ENCODE peak calls at places on chromosome 13, in four cellular contexts. O is H1, J is SK-N-SH, C is HCT116. S is an unnamed sample.

GRCh38 chr13:97333983-97334382 is 100.0 kb upstream of the RAP2A start:
- DNase-seq in C (no peak), J (no peak), O (no peak), S (peak; percentile 43)

GRCh38 chr13:48594080-48594815 is 59.5 kb upstream of the CYSLTR2 start:
- DNase-seq in C (no peak), O (no peak), J (no peak), S (peak; percentile 48)

GRCh38 chr13:61777281-61777680 is 361.6 kb upstream of the PCDH20 start:
- DNase-seq in J (peak; percentile 22), C (no peak), O (no peak), S (no peak)

GRCh38 chr13:22837980-22838615 is 342.7 kb upstream of the SGCG start:
- DNase-seq in J (peak; percentile 18), O (no peak), C (no peak), S (no peak)

GRCh38 chr13:31334547-31334946 is 134.8 kb downstream of the B3GLCT start:
- DNase-seq in O (no peak), C (no peak), J (no peak), S (no peak)

GRCh38 chr13:44174769-44175425 is 198.7 kb upstream of the SERP2 start:
- DNase-seq in O (no peak), C (no peak), J (no peak), S (no peak)

GRCh38 chr13:96816261-96816660 is 178.0 kb downstream of the OXGR1 start:
- DNase-seq in J (no peak), C (no peak), O (no peak), S (no peak)

GRCh38 chr13:43425234-43425633 is 361.5 kb downstream of the ENOX1 start:
- DNase-seq in O (peak; percentile 9), C (no peak), J (no peak), S (no peak)

GRCh38 chr13:30396434-30397075 is 25.7 kb upstream of the UBE2L5 start:
- DNase-seq in J (no peak), O (no peak), C (no peak), S (no peak)

GRCh38 chr13:34719060-34719875 is 222.8 kb upstream of the NBEA start:
- DNase-seq in J (no peak), C (no peak), O (no peak), S (peak; percentile 13)

GRCh38 chr13:111976474-111977183 is 90.3 kb upstream of the SOX1 start:
- DNase-seq in O (no peak), C (no peak), J (peak; percentile 57), S (no peak)
- TF ChIP-seq POLR2AphosphoS5 in O (no peak), C (no peak), J (no peak), S (no peak)

GRCh38 chr13:98925949-98926348 is 51.9 kb downstream of the DOCK9 start:
- DNase-seq in C (no peak), O (no peak), J (no peak), S (no peak)
- TF ChIP-seq MAX in C (no peak), O (no peak), J (no peak), S (no peak)

GRCh38 chr13:113448885-113449692 is 4.2 kb downstream of the ADPRHL1 start:
- DNase-seq in J (no peak), O (no peak), C (peak; percentile 96), S (no peak)
- H3K4me2 ChIP-seq in J (no peak overlapping the region), O (no peak overlapping the region), C (peak overlapping the region; percentile 85), S (peak overlapping the region; percentile 46)

DNA sequence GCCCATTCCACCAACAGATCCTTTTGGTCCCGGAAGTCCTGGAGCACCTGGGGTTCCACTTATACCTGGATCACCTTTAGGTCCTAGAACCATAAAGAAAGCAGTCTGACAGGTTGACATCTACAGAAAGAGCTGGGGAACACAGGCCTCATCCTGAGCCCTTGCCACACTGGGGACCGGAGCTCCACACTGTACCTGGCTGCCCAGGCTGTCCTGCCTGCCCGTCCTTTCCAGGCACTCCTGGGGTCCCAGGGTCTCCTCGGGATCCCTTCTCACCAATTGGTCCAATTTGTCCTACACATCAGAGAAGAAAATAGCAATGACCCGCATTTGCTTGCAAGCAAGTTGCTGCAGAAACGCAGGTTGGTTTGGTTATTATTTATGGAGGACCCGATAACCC is 130.5 kb downstream of the COL4A1 start:
- DNase-seq in J (no peak), O (no peak), C (no peak), S (no peak)
- TF ChIP-seq POLR2AphosphoS5 in J (no peak), O (no peak), C (no peak), S (no peak)

DNA sequence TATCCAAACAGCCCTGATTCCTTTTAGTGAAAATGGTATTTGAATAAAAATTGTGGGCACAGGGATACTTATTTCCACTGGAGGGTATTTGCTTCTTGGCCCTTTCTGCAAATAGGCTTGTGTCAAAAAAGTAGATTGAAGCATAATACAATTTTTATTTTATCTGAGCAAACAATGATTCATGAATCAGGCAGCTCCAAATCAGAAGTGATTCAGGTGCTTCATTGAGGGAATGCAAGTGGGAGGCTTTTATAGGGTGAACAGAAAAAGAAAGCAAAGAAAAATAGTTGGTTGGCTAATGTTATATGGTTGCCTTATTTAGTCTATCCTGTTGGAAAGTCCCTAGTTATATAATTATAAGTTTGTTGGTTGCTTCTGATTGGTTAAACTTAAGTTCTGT is 117.9 kb downstream of the ITGBL1 start:
- DNase-seq in C (no peak), J (no peak), O (no peak), S (no peak)
- TF ChIP-seq MAX in C (no peak), J (no peak), O (no peak), S (no peak)